ENCODE peak calls at places on chromosomes 11 and 22, in nine cellular contexts. S is neural progenitor cell, P is caudate nucleus, Z is right cardiac atrium, G is A549, R is neuronal stem cell, A is right atrium auricular region, V is DND-41, E is upper lobe of right lung. C is an unnamed sample.

GRCh38 chr22:19664406-19664805 is 49.9 kb upstream of the SEPTIN5 start:
- DNase-seq in R (no peak), S (no peak), G (no peak), A (no peak), V (no peak), P (no peak), Z (no peak), E (no peak), C (no peak)

GRCh38 chr11:75428301-75428724 is 4.7 kb downstream of the KLHL35 start:
- DNase-seq in G (no peak), P (peak), V (no peak), R (no peak), Z (peak), E (peak), A (peak), S (peak), C (peak)

GRCh38 chr22:26852176-26852575 is 194.8 kb downstream of the MIAT start:
- DNase-seq in Z (no peak), P (no peak), E (no peak), A (peak), V (peak), R (peak), G (no peak), S (peak), C (no peak)

GRCh38 chr11:112805658-112806057 is 155.6 kb upstream of the NCAM1 start:
- DNase-seq in V (no peak), R (no peak), P (no peak), A (no peak), Z (no peak), E (no peak), S (no peak), G (no peak), C (no peak)

GRCh38 chr11:26062665-26063064 is 269.3 kb upstream of the ANO3 start:
- DNase-seq in G (no peak), R (no peak), V (no peak), S (no peak), P (no peak), Z (no peak), A (no peak), E (no peak), C (no peak)

GRCh38 chr22:49663823-49664222 is 163.8 kb downstream of the BRD1 start:
- DNase-seq in A (no peak), E (peak), R (no peak), Z (no peak), P (no peak), V (no peak), G (no peak), S (no peak), C (no peak)

GRCh38 chr11:13105237-13105844 is 96.2 kb downstream of the RASSF10 start:
- DNase-seq in R (no peak), G (no peak), V (no peak), Z (peak), S (no peak), A (no peak), E (no peak), P (no peak), C (no peak)

GRCh38 chr11:123300874-123301695 is 106.0 kb upstream of the CLMP start:
- DNase-seq in G (no peak), P (no peak), E (no peak), A (no peak), V (no peak), R (no peak), Z (no peak), S (no peak), C (no peak)

GRCh38 chr11:32895471-32895870 is 2.9 kb downstream of the QSER1 start:
- DNase-seq in S (no peak), E (no peak), V (no peak), A (no peak), R (no peak), G (no peak), Z (no peak), P (no peak), C (no peak)

GRCh38 chr11:17428261-17428660 is 39.8 kb upstream of the KCNJ11 start:
- DNase-seq in P (no peak), A (no peak), R (no peak), Z (no peak), V (no peak), E (no peak), S (no peak), G (no peak), C (no peak)

GRCh38 chr22:43618517-43618916 is 193.6 kb downstream of the EFCAB6 start:
- DNase-seq in S (no peak), Z (no peak), A (no peak), R (no peak), G (no peak), E (no peak), V (no peak), P (no peak), C (no peak)

GRCh38 chr11:16841984-16842383 is 103.5 kb downstream of the C11orf58 start:
- DNase-seq in Z (no peak), S (no peak), P (no peak), E (no peak), A (no peak), R (no peak), V (no peak), G (no peak), C (no peak)

GRCh38 chr11:75262961-75263852 is 22.6 kb downstream of the TPBGL start:
- DNase-seq in G (no peak), R (no peak), V (no peak), S (peak), A (no peak), E (peak), P (no peak), Z (no peak), C (no peak)

GRCh38 chr22:25395915-25396314 is 168.6 kb upstream of the GRK3 start:
- DNase-seq in Z (no peak), S (no peak), P (no peak), G (no peak), R (no peak), A (no peak), E (no peak), V (no peak), C (no peak)

GRCh38 chr11:66720223-66720898 is 8.7 kb downstream of the SPTBN2 start:
- DNase-seq in V (peak), S (peak), Z (no peak), R (peak), A (no peak), P (no peak), E (peak), G (peak), C (peak)

GRCh38 chr11:12675951-12676711 is 1.9 kb downstream of the TEAD1 start:
- DNase-seq in Z (peak), A (no peak), E (no peak), P (no peak), R (no peak), S (peak), V (no peak), G (no peak), C (no peak)

GRCh38 chr22:29767289-29768051 is at the start of gene UQCR10:
- DNase-seq in G (peak), Z (peak), E (peak), V (peak), R (peak), A (peak), P (peak), S (peak), C (peak)

GRCh38 chr22:29766632-29767288 is at the start of gene ZMAT5:
- DNase-seq in S (peak), E (peak), G (peak), P (peak), V (peak), Z (peak), R (peak), A (peak), C (peak)

GRCh38 chr22:29765905-29766631 is 739 bp downstream of the ZMAT5 start:
- DNase-seq in A (no peak), P (no peak), E (no peak), S (no peak), V (peak), R (peak), Z (peak), G (no peak), C (no peak)

GRCh38 chr22:29769723-29770321 is 2.7 kb downstream of the UQCR10 start:
- DNase-seq in Z (peak), E (no peak), G (no peak), R (no peak), S (no peak), A (no peak), P (no peak), V (no peak), C (no peak)

DNA sequence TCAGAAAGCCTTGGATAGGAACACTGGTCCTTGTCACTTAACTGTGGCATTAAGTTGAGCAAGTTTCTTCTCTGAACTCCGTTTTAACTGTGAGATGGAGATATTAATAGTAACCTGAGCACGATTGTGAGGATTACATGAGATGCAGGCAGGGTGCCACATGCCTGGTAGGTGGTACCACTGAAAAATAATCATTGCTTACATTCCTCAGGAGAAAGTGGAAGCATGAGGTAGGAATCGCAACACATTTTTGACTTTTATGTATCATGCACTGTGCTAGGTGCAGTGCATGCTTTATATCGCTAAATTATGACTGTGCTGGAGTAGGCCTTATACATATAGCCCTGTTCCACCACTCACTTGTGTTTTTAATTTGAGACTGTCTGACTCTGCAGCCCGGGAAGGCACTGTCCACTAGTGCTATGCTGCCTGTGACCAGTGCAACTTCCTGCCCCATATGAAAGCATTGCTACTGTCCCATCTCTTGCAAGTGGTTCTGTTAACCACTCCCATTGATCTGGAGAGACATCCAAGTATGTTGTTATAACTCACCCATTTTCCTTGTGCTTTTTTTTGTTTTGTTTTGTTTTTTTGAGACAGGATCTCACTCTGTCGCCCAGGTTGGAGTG is 997 bp downstream of the UQCR10 start:
- DNase-seq in R (no peak), Z (peak), V (no peak), S (no peak), E (no peak), P (no peak), G (no peak), A (no peak), C (no peak)
- H3K27ac ChIP-seq in R (no peak), Z (peak), V (peak), S (no peak), E (peak), P (no peak), G (peak), A (peak), C (no peak)

GRCh38 chr22:38834991-38835390 is 8.8 kb downstream of the NPTXR start:
- DNase-seq in G (no peak), E (no peak), A (no peak), Z (no peak), R (no peak), P (no peak), S (no peak), V (no peak), C (no peak)
- H3K27ac ChIP-seq in G (no peak), E (no peak), A (no peak), Z (no peak), R (no peak), P (no peak), S (no peak), V (no peak), C (no peak)

DNA sequence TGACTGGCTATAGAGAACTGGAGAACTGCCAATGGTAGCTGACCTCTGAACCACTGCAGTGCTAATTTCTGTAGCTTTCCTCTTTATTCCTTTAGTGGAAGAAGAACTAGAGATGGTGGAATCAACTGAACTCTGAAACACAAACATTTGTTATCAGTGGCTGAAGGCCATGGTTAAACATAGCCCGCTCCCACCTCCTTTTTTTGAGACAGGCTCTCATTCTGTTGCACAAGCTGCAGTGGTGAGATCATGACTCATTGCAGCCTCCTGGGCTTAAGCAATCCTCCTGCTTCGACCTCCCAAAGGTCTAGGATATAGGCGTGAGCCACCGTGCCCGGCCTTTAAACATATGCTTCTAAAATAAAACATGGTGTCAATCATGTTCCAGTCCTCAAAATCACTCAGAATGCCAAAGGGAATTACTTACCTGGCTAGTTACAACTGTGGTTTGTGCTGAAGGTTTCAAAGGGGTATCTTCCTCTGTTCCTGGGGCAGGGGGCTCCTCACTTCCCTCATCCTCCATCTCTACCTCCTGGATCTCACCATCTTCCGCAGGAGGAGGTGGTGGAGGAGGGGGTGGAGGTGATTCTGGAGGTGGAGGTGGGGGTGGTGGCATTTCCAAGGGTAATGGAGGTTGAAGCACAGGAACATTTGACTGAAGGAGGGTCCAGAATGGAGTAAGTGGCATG is 9.0 kb upstream of the AGBL2 start:
- DNase-seq in A (peak), P (no peak), E (no peak), G (no peak), R (no peak), V (no peak), S (no peak), Z (no peak), C (no peak)
- H3K27ac ChIP-seq in A (peak), P (no peak), E (no peak), G (no peak), R (no peak), V (no peak), S (no peak), Z (peak), C (no peak)

GRCh38 chr11:14422814-14423182 is 63.8 kb upstream of the RRAS2 start:
- DNase-seq in E (no peak), A (no peak), P (no peak), Z (no peak), G (no peak), S (no peak), V (peak), R (no peak), C (no peak)
- H3K27ac ChIP-seq in E (no peak), A (peak), P (no peak), Z (peak), G (peak), S (no peak), V (peak), R (no peak), C (no peak)

C was measured in substantia nigra.